ENCODE peak calls at places on chromosome 11, in four cellular contexts. One of them, this sample, is unnamed.

GRCh38 chr11:42526366-42526765 is 785.4 kb upstream of the API5 start:
- DNase-seq in K562: no peak
- DNase-seq in SK-N-SH: no peak
- DNase-seq in GM12878: no peak
- DNase-seq in this sample: no peak

GRCh38 chr11:65121447-65121864 is 478 bp downstream of the FAU start:
- DNase-seq in GM12878: no peak
- DNase-seq in K562: no peak
- DNase-seq in SK-N-SH: no peak
- DNase-seq in this sample: no peak

GRCh38 chr11:20000022-20000392 is 160.3 kb downstream of the DBX1 start:
- DNase-seq in GM12878: no peak
- DNase-seq in SK-N-SH: no peak
- DNase-seq in K562: no peak
- DNase-seq in this sample: no peak

GRCh38 chr11:13955971-13956421 is 6.5 kb upstream of the SPON1 start:
- DNase-seq in K562: peak
- DNase-seq in SK-N-SH: peak
- DNase-seq in GM12878: no peak
- DNase-seq in this sample: no peak

GRCh38 chr11:121615506-121615905 is 162.7 kb upstream of the SORL1-AS1 start:
- DNase-seq in SK-N-SH: no peak
- DNase-seq in K562: no peak
- DNase-seq in GM12878: no peak
- DNase-seq in this sample: no peak

GRCh38 chr11:36304349-36304748 is 8.3 kb downstream of the PRR5L start:
- DNase-seq in GM12878: no peak
- DNase-seq in K562: no peak
- DNase-seq in SK-N-SH: no peak
- DNase-seq in this sample: no peak

GRCh38 chr11:13962562-13963168 is at the start of gene SPON1:
- DNase-seq in K562: no peak
- DNase-seq in SK-N-SH: peak
- DNase-seq in GM12878: no peak
- DNase-seq in this sample: peak

GRCh38 chr11:126843096-126843495 is 157.5 kb downstream of the KIRREL3 start:
- DNase-seq in SK-N-SH: no peak
- DNase-seq in GM12878: no peak
- DNase-seq in K562: no peak
- DNase-seq in this sample: no peak

GRCh38 chr11:119427279-119427678 is 4.3 kb upstream of the THY1 start:
- DNase-seq in GM12878: no peak
- DNase-seq in SK-N-SH: no peak
- DNase-seq in K562: peak
- DNase-seq in this sample: no peak

GRCh38 chr11:113818426-113818825 is 38.8 kb downstream of the CLDN25 start:
- DNase-seq in GM12878: no peak
- DNase-seq in K562: no peak
- DNase-seq in SK-N-SH: no peak
- DNase-seq in this sample: no peak

GRCh38 chr11:125626381-125626950 is 1.5 kb downstream of the CHEK1 start:
- DNase-seq in K562: no peak
- DNase-seq in GM12878: peak
- DNase-seq in SK-N-SH: no peak
- DNase-seq in this sample: peak

GRCh38 chr11:74384641-74385040 is 13.6 kb downstream of the PGM2L1 start:
- DNase-seq in SK-N-SH: no peak
- DNase-seq in GM12878: no peak
- DNase-seq in K562: no peak
- DNase-seq in this sample: no peak

GRCh38 chr11:94800394-94800793 is 32.2 kb downstream of the AMOTL1 start:
- DNase-seq in SK-N-SH: no peak
- DNase-seq in K562: no peak
- DNase-seq in GM12878: no peak
- DNase-seq in this sample: no peak

GRCh38 chr11:65279713-65280459 is 18.1 kb downstream of the POLA2 start:
- DNase-seq in GM12878: peak
- DNase-seq in SK-N-SH: no peak
- DNase-seq in K562: no peak
- DNase-seq in this sample: no peak

GRCh38 chr11:46948378-46949131 is 12.0 kb downstream of the CSTPP1 start:
- DNase-seq in GM12878: no peak
- DNase-seq in SK-N-SH: peak
- DNase-seq in K562: no peak
- DNase-seq in this sample: no peak

GRCh38 chr11:12529041-12529440 is 145.2 kb upstream of the TEAD1 start:
- DNase-seq in SK-N-SH: no peak
- DNase-seq in K562: no peak
- DNase-seq in GM12878: no peak
- DNase-seq in this sample: no peak

GRCh38 chr11:73235236-73235786 is 17.2 kb downstream of the P2RY2 start:
- DNase-seq in K562: no peak
- DNase-seq in SK-N-SH: no peak
- DNase-seq in GM12878: no peak
- DNase-seq in this sample: no peak

GRCh38 chr11:72079776-72080325 is 491 bp downstream of the NUMA1 start:
- DNase-seq in GM12878: no peak
- DNase-seq in K562: peak
- DNase-seq in SK-N-SH: peak
- DNase-seq in this sample: no peak

GRCh38 chr11:13210424-13210823 is 67.2 kb upstream of the BMAL1 start:
- DNase-seq in GM12878: no peak
- DNase-seq in K562: peak
- DNase-seq in SK-N-SH: peak
- DNase-seq in this sample: no peak

GRCh38 chr11:66686801-66687750 is 9.4 kb upstream of the RBM4B start:
- DNase-seq in SK-N-SH: peak
- DNase-seq in K562: no peak
- DNase-seq in GM12878: no peak
- DNase-seq in this sample: no peak

GRCh38 chr11:65304110-65304509 is 10.6 kb upstream of the CDC42EP2 start:
- DNase-seq in K562: no peak
- DNase-seq in SK-N-SH: no peak
- DNase-seq in GM12878: no peak
- DNase-seq in this sample: no peak

GRCh38 chr11:6406370-6406769 is 12.5 kb downstream of the APBB1 start:
- DNase-seq in GM12878: no peak
- DNase-seq in SK-N-SH: no peak
- DNase-seq in K562: no peak
- DNase-seq in this sample: no peak

GRCh38 chr11:88501535-88501934 is 164.0 kb upstream of the CTSC start:
- DNase-seq in GM12878: no peak
- DNase-seq in SK-N-SH: no peak
- DNase-seq in K562: no peak
- DNase-seq in this sample: no peak

GRCh38 chr11:1896895-1897294 is 5.2 kb upstream of the PRR33 start:
- DNase-seq in SK-N-SH: no peak
- DNase-seq in GM12878: no peak
- DNase-seq in K562: no peak
- DNase-seq in this sample: no peak

GRCh38 chr11:2885017-2885675 is 429 bp downstream of the CDKN1C start:
- DNase-seq in K562: peak
- DNase-seq in SK-N-SH: peak
- DNase-seq in GM12878: no peak
- DNase-seq in this sample: no peak

GRCh38 chr11:109856958-109857357 is 236.2 kb upstream of the ZC3H12C start:
- DNase-seq in K562: no peak
- DNase-seq in SK-N-SH: no peak
- DNase-seq in GM12878: no peak
- DNase-seq in this sample: no peak

DNA sequence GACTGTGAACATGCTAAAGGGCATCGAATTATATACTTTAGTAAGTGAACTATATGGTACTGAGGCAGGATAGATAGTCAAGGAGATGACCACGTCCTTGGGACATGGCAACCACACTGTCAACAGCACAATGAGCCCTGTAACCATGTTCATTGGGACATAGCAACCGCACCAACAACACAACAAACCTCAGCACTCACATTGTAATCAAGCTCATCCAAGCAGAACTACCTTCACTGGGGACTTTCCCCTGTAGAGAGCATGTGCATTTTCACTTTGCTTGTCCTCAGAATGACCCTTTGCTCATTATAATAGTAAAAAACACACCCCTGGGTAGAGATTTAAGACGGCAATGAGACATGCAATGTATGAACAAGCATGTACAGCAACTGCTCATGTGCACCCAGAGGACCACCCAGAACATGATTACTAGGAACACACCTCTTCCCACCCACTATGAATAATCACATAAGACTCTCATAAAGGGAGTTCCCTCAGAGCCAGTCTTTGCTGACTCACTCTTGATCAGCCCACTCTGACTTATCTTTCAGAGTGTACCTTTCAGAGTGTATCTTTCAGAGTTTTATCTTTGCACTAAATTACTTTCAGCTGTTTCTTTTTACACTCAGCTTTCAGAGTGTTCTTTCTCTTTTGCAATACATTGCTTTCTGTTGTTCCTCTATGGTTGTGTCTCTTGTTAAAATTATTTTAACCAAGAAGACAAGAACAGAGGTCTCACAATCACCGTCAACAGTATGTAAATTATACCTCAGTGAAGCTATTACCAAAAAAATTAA is 4.1 kb upstream of the PLAAT2 start:
- DNase-seq in SK-N-SH: no peak
- DNase-seq in GM12878: peak
- DNase-seq in K562: peak
- DNase-seq in this sample: no peak
- TF ChIP-seq TAF1 in SK-N-SH: no peak
- TF ChIP-seq TAF1 in GM12878: peak
- TF ChIP-seq TAF1 in K562: no peak
- TF ChIP-seq TAF1 in this sample: no peak

DNA sequence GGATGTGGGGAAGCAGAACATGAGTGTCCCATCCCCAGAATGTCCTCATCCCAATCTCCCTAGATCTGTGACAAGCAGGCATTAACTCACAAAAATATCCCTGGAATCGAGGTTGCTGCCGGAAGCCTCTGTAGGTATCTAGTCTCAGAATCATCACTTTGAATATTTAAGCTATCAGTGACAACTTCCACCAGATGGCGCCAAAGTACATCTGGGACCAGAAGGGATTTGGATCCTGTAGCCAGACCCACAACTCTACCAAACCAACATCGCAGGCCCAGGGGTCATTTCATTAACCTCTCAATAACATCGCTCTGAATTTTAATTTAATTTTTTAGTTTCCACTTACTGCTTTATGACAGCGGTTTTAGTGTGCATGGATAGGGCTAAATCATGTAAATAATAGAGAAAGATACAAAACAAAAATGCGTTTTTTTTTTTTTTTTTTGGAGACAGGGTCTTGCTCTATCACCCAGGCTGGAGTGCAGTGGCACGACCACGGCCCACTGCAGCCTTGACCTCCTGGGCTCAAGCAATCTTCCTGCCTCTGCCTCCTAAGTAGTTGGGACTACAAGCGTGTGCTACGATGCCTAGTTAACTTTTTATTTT is 1.1 kb upstream of the EXT2 start:
- DNase-seq in SK-N-SH: peak
- DNase-seq in GM12878: no peak
- DNase-seq in K562: peak
- DNase-seq in this sample: peak
- TF ChIP-seq TAF1 in SK-N-SH: no peak
- TF ChIP-seq TAF1 in GM12878: no peak
- TF ChIP-seq TAF1 in K562: no peak
- TF ChIP-seq TAF1 in this sample: no peak

DNA sequence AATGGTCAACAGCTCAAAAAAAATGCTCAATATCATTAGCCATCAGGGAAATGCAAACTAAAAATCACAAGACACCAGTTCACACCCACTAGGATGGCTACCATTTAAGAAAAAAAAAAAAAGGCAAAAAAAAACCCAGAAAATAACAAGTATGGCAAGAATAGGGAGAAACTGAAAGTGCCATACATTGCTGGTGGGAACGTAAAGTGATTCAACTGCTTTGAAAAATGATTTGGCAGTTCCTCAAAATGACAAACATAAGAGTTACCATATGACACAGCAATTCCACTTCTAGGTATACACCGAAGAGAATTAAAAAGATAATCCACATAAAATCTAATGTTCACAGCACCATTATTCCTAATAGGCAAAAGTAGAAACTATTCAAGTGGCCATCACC is 47.5 kb downstream of the PICALM start:
- DNase-seq in K562: no peak
- DNase-seq in GM12878: peak
- DNase-seq in SK-N-SH: no peak
- DNase-seq in this sample: no peak
- TF ChIP-seq TAF1 in K562: no peak
- TF ChIP-seq TAF1 in GM12878: no peak
- TF ChIP-seq TAF1 in SK-N-SH: no peak
- TF ChIP-seq TAF1 in this sample: no peak

GRCh38 chr11:75389925-75390324 is 9.4 kb upstream of the RPS3 start:
- DNase-seq in K562: no peak
- DNase-seq in GM12878: no peak
- DNase-seq in SK-N-SH: no peak
- DNase-seq in this sample: no peak

GRCh38 chr11:75389276-75389605 is 10.1 kb upstream of the RPS3 start:
- DNase-seq in K562: no peak
- DNase-seq in SK-N-SH: no peak
- DNase-seq in GM12878: no peak
- DNase-seq in this sample: no peak

GRCh38 chr11:75386912-75387311 is 12.4 kb upstream of the RPS3 start:
- DNase-seq in SK-N-SH: no peak
- DNase-seq in K562: no peak
- DNase-seq in GM12878: no peak
- DNase-seq in this sample: no peak

GRCh38 chr11:75387742-75388294 is 11.5 kb upstream of the RPS3 start:
- DNase-seq in GM12878: no peak
- DNase-seq in K562: no peak
- DNase-seq in SK-N-SH: no peak
- DNase-seq in this sample: no peak

GRCh38 chr11:75388386-75389275 is 10.7 kb upstream of the RPS3 start:
- DNase-seq in SK-N-SH: peak
- DNase-seq in K562: peak
- DNase-seq in GM12878: no peak
- DNase-seq in this sample: peak
- TF ChIP-seq TAF1 in SK-N-SH: no peak
- TF ChIP-seq TAF1 in K562: no peak
- TF ChIP-seq TAF1 in GM12878: no peak
- TF ChIP-seq TAF1 in this sample: no peak

GRCh38 chr11:528166-528814 is 7.1 kb downstream of the HRAS start:
- DNase-seq in SK-N-SH: no peak
- DNase-seq in K562: no peak
- DNase-seq in GM12878: no peak
- DNase-seq in this sample: no peak
- TF ChIP-seq TAF1 in SK-N-SH: no peak
- TF ChIP-seq TAF1 in K562: no peak
- TF ChIP-seq TAF1 in GM12878: no peak
- TF ChIP-seq TAF1 in this sample: no peak

DNA sequence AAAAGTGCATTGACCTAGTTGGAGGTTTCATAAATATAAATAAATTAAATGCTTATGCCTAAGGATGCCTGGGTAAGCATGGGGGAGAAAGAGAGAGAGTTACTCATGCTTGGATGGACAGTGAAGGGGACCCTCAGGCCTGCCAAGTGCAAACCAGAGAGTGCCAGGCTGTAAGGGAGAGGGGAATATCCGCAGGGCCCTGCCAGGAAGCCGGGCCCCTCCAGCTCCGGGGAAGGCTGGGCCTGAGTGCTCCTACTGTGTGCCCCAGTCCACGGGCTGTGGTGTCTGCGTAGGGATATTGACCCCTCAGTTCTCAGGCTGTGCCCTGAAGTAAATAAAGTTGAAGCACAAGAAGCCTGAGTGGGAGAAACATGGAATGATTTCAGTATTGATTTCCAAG is 214.5 kb downstream of the DSCAML1 start:
- DNase-seq in SK-N-SH: no peak
- DNase-seq in GM12878: no peak
- DNase-seq in K562: no peak
- DNase-seq in this sample: no peak
- TF ChIP-seq TAF1 in SK-N-SH: no peak
- TF ChIP-seq TAF1 in GM12878: no peak
- TF ChIP-seq TAF1 in K562: no peak
- TF ChIP-seq TAF1 in this sample: no peak

This sample was measured in GM12891.